ENCODE peak calls at places on chromosome 17, in four cellular contexts. M, T, Q and O are unnamed samples.

GRCh38 chr17:10126554-10127493 is 71.6 kb downstream of the GAS7 start:
- DNase-seq in M (no peak), T (no peak), Q (no peak), O (no peak)

GRCh38 chr17:28379814-28380571 is 8.5 kb downstream of the SARM1 start:
- DNase-seq in M (no peak), T (no peak), Q (no peak), O (peak)

GRCh38 chr17:32801193-32801592 is 75.7 kb downstream of the MYO1D start:
- DNase-seq in M (no peak), T (no peak), Q (no peak), O (no peak)

GRCh38 chr17:69539781-69540319 is 125.4 kb downstream of the MAP2K6 start:
- DNase-seq in M (no peak), T (no peak), Q (no peak), O (no peak)

GRCh38 chr17:5800646-5801045 is 216.3 kb upstream of the NLRP1 start:
- DNase-seq in M (no peak), T (no peak), Q (no peak), O (no peak)

GRCh38 chr17:27888072-27888471 is 5.1 kb downstream of the LYRM9 start:
- DNase-seq in M (no peak), T (no peak), Q (no peak), O (no peak)

GRCh38 chr17:76867578-76868175 is 527 bp upstream of the MGAT5B start:
- DNase-seq in M (no peak), T (no peak), Q (no peak), O (no peak)

GRCh38 chr17:77882481-77883212 is 75.9 kb upstream of the TNRC6C start:
- DNase-seq in M (peak), T (peak), Q (peak), O (no peak)

GRCh38 chr17:76872221-76872873 is 4.1 kb downstream of the MGAT5B start:
- DNase-seq in M (peak), T (no peak), Q (no peak), O (no peak)

GRCh38 chr17:61495161-61495857 is 43.1 kb downstream of the TBX4 start:
- DNase-seq in M (no peak), T (no peak), Q (no peak), O (no peak)

GRCh38 chr17:63249256-63250006 is 196.7 kb downstream of the CYB561 start:
- DNase-seq in M (peak), T (no peak), Q (no peak), O (no peak)

GRCh38 chr17:57600092-57600491 is 145.0 kb downstream of the CCDC182 start:
- DNase-seq in M (no peak), T (no peak), Q (no peak), O (no peak)

GRCh38 chr17:60359415-60359814 is 32.5 kb downstream of the USP32 start:
- DNase-seq in M (no peak), T (no peak), Q (no peak), O (no peak)

GRCh38 chr17:39125143-39125875 is 26.1 kb downstream of the PLXDC1 start:
- DNase-seq in M (no peak), T (no peak), Q (no peak), O (no peak)

GRCh38 chr17:2372180-2372579 is 28.7 kb downstream of the MNT start:
- DNase-seq in M (no peak), T (no peak), Q (no peak), O (no peak)

GRCh38 chr17:73957564-73957963 is 245.9 kb upstream of the RPL38 start:
- DNase-seq in M (no peak), T (no peak), Q (no peak), O (no peak)

GRCh38 chr17:67289174-67289876 is 44.3 kb upstream of the HELZ start:
- DNase-seq in M (peak), T (peak), Q (no peak), O (peak)

GRCh38 chr17:20300399-20301037 is 166.8 kb downstream of the LGALS9B start:
- DNase-seq in M (no peak), T (no peak), Q (no peak), O (no peak)

GRCh38 chr17:75463612-75464011 is 7.2 kb downstream of the TMEM94 start:
- DNase-seq in M (no peak), T (no peak), Q (no peak), O (no peak)